ENCODE peak calls at places on chromosomes 4 and X, in seven cellular contexts. F, I, T, Y, J, D and W are unnamed samples. For H3K36me3 and H3K4me1, the result is how much of the 10 kb centered on the place peaks cover.

GRCh38 chr4:16603178-16603577 is 295.3 kb downstream of the LDB2 start:
- DNase-seq in F (no peak), I (no peak), T (no peak), Y (no peak), J (no peak), D (no peak), W (no peak)

GRCh38 chrX:68060506-68061205 is 372.6 kb downstream of the OPHN1 start:
- DNase-seq in F (no peak), I (no peak), T (no peak), Y (no peak), J (no peak), D (no peak), W (no peak)

GRCh38 chr4:145183023-145183422 is 2.6 kb upstream of the OTUD4 start:
- DNase-seq in F (no peak), I (no peak), T (no peak), Y (no peak), J (peak), D (no peak), W (no peak)

GRCh38 chr4:56042225-56042624 is 93.5 kb downstream of the CEP135 start:
- DNase-seq in F (no peak), I (no peak), T (no peak), Y (no peak), J (no peak), D (no peak), W (no peak)

GRCh38 chrX:150966235-150966634 is 16.9 kb upstream of the HMGB3 start:
- DNase-seq in F (no peak), I (no peak), T (no peak), Y (no peak), J (no peak), D (no peak), W (no peak)

GRCh38 chr4:26032572-26033320 is 118.7 kb downstream of the SMIM20 start:
- DNase-seq in F (no peak), I (no peak), T (no peak), Y (no peak), J (peak), D (no peak), W (peak)

GRCh38 chr4:26468283-26468949 is 21.9 kb downstream of the CCKAR start:
- DNase-seq in F (no peak), I (no peak), T (no peak), Y (no peak), J (no peak), D (no peak), W (no peak)

GRCh38 chrX:108435261-108435660 is 3.0 kb downstream of the COL4A6 start:
- DNase-seq in F (no peak), I (no peak), T (no peak), Y (no peak), J (no peak), D (no peak), W (no peak)

GRCh38 chr4:126268106-126268505 is 953.4 kb downstream of the FAT4 start:
- DNase-seq in F (no peak), I (no peak), T (no peak), Y (no peak), J (peak), D (no peak), W (no peak)

GRCh38 chr4:185421366-185422124 is 4.2 kb downstream of the UFSP2 start:
- DNase-seq in F (no peak), I (no peak), T (no peak), Y (no peak), J (peak), D (no peak), W (no peak)

GRCh38 chr4:128942547-128942946 is 133.0 kb downstream of the JADE1 start:
- DNase-seq in F (no peak), I (no peak), T (no peak), Y (no peak), J (no peak), D (no peak), W (no peak)
- H3K36me3 ChIP-seq in F (under half), I (under half), T (under half), Y (half or more), J (under half), D (under half), W (under half)

DNA sequence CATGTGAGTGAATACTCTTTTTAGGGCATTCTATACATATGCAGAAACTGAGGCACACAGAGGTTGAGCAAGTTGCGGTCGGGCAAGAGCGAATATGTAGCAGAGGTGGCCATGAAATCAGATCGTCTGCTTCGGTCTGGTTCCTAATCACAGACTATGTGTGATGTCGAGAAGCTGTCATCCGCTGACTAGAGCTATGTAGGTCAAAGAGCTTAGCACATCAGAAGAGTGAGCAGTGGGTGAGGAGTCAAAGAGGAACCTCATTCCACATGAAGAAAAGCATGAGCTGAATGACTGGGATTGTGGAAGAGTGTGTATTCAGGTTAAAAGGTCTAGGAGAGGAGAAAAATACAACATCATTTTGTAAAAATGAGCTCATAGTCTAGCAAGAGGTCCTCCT is 19.0 kb downstream of the GAB3 start:
- DNase-seq in F (no peak), I (no peak), T (peak), Y (no peak), J (peak), D (no peak), W (no peak)
- H3K4me1 ChIP-seq in F (under half), I (under half), T (half or more), Y (half or more), J (half or more), D (under half), W (under half)

GRCh38 chr4:1551211-1551610 is 132.9 kb downstream of the FAM53A start:
- DNase-seq in F (no peak), I (no peak), T (no peak), Y (no peak), J (no peak), D (no peak), W (no peak)

GRCh38 chr4:1553365-1553764 is 130.7 kb downstream of the FAM53A start:
- DNase-seq in F (no peak), I (no peak), T (no peak), Y (no peak), J (no peak), D (no peak), W (no peak)

GRCh38 chr4:1550122-1551070 is 133.7 kb downstream of the FAM53A start:
- DNase-seq in F (no peak), I (no peak), T (no peak), Y (peak), J (no peak), D (no peak), W (no peak)

GRCh38 chr4:1554246-1554875 is 129.8 kb downstream of the FAM53A start:
- DNase-seq in F (no peak), I (no peak), T (no peak), Y (no peak), J (no peak), D (no peak), W (no peak)

DNA sequence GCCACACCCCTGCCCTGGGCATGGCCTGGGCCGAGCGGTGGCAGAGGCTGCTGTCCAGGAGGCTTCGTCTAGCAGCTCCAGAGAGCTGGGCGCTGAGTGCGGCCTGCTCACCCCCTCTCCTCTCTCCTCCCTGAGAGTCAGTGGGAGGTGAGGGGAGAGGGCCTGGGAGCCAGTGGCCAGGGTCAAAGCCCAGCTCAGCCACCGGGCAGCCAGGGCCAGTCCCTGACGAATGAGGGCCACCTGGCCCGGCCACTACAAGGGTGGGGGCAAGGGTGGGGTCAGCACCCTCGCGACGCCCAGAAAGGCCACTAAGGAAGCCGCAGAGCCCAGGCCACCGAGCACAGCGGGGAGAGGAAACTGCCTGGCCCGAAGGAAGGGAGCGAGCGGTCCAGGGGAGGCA is 131.7 kb downstream of the FAM53A start:
- DNase-seq in F (no peak), I (no peak), T (no peak), Y (no peak), J (no peak), D (no peak), W (no peak)
- H3K4me3 ChIP-seq in F (no peak), I (no peak), T (no peak), Y (no peak), J (no peak), D (no peak), W (no peak)

GRCh38 chrX:18440835-18441234 is 15.4 kb downstream of the CDKL5 start:
- DNase-seq in F (no peak), I (no peak), T (no peak), Y (no peak), J (no peak), D (no peak), W (no peak)
- H3K36me3 ChIP-seq in F (under half), I (under half), T (under half), Y (under half), J (under half), D (under half), W (under half)

DNA sequence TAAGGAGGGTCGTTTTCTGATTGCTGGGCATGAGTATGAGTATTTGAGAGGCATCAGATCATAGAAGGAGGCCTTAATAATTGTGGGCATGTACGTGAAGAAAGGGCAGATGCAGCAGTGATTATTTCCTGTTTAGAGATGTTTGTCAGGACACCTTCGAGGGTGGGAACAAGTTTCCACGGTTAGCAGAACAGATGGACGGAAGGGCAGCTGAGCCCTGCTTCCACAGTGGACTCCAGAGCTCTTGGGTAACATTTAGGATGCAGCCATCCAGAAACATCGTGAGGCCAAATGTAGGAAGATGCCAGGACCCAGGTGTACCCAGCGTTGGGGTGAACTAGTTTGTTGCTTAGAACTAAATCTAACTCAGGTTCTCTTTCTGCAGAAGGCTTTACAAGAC is 231.3 kb upstream of the FAT1 start:
- DNase-seq in F (no peak), I (no peak), T (no peak), Y (no peak), J (no peak), D (no peak), W (no peak)
- H3K4me1 ChIP-seq in F (under half), I (under half), T (under half), Y (under half), J (under half), D (under half), W (under half)

GRCh38 chrX:53072418-53073114 is 9.6 kb upstream of the TSPYL2 start:
- DNase-seq in F (no peak), I (no peak), T (no peak), Y (no peak), J (no peak), D (no peak), W (no peak)
- H3K4me3 ChIP-seq in F (no peak), I (no peak), T (no peak), Y (no peak), J (no peak), D (peak), W (no peak)

DNA sequence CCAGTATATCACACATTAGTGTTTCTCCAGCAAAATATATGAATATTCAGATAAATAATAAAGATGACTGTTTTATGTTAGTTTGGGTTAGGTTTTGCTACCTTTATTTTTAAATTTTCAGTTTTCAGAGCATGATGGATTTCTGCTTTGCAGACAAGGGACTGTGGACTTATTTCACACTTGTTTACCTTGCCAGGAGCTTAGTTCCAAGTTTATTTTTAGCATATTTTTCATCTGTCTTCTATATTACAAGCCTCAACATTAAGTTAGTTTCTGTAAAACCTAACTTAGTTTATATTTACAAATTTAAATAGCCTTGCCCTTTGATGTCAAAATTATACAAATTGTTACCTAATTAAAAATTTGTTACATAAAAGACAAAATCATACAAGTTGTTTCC is 163.4 kb downstream of the FBXW7 start:
- DNase-seq in F (no peak), I (no peak), T (no peak), Y (no peak), J (no peak), D (no peak), W (no peak)
- H3K36me3 ChIP-seq in F (under half), I (under half), T (under half), Y (under half), J (under half), D (under half), W (under half)

GRCh38 chr4:76192221-76192620 is 21.4 kb downstream of the SCARB2 start:
- DNase-seq in F (no peak), I (no peak), T (no peak), Y (no peak), J (no peak), D (no peak), W (no peak)
- H3K4me1 ChIP-seq in F (under half), I (under half), T (under half), Y (half or more), J (under half), D (under half), W (under half)